ENCODE peak calls at places on chromosomes 1 and 21, in four cellular contexts. Z is stimulated activated CD8-positive, alpha-beta memory T cell treated with anti-CD3 and anti-CD28 coated beads, Interleukin-4, amount 100 ng/mL, for 1 hour; B is CD8-positive, alpha-beta T cell; N is stimulated activated CD4-positive, alpha-beta T cell treated with anti-CD3 and anti-CD28 coated beads, Interleukin-15, amount 100 ng/mL, for 1 hour. C is an unnamed sample.

GRCh38 chr1:211013346-211014240 is 120.4 kb downstream of the KCNH1 start:
- DNase-seq in N (no peak), B (no peak), Z (no peak), C (no peak)

GRCh38 chr1:81936838-81937237 is 136.1 kb downstream of the ADGRL2 start:
- DNase-seq in B (no peak), N (no peak), Z (no peak), C (no peak)

GRCh38 chr1:117235863-117236465 is 25.2 kb upstream of the VTCN1 start:
- DNase-seq in B (no peak), Z (no peak), N (no peak), C (no peak)

GRCh38 chr21:20257052-20257451 is 741.2 kb upstream of the NCAM2 start:
- DNase-seq in B (no peak), Z (no peak), N (no peak), C (no peak)

GRCh38 chr1:78561856-78562255 is 58.4 kb upstream of the IFI44L start:
- DNase-seq in N (no peak), B (no peak), Z (no peak), C (no peak)

GRCh38 chr1:45772971-45773370 is 22.5 kb upstream of the IPP start:
- DNase-seq in B (no peak), N (no peak), Z (no peak), C (no peak)

GRCh38 chr1:17632541-17633193 is 93.2 kb downstream of the ARHGEF10L start:
- DNase-seq in Z (no peak), B (no peak), N (no peak), C (no peak)

GRCh38 chr1:29584816-29585600 is 348.7 kb downstream of the PTPRU start:
- DNase-seq in N (no peak), Z (no peak), B (no peak), C (no peak)

GRCh38 chr1:170978371-170978900 is 43.1 kb downstream of the MROH9 start:
- DNase-seq in N (no peak), Z (no peak), B (no peak), C (no peak)

GRCh38 chr1:203536981-203537455 is 43.1 kb downstream of the OPTC start:
- DNase-seq in N (no peak), B (no peak), Z (no peak), C (no peak)

GRCh38 chr21:30248844-30249243 is 32.9 kb upstream of the CLDN8 start:
- DNase-seq in N (no peak), Z (no peak), B (no peak), C (no peak)

GRCh38 chr1:186054013-186054412 is 319.8 kb downstream of the HMCN1 start:
- DNase-seq in N (no peak), Z (no peak), B (no peak), C (no peak)

GRCh38 chr1:195899762-195900352 is 708.4 kb downstream of the KCNT2 start:
- DNase-seq in N (no peak), Z (no peak), B (no peak), C (no peak)

GRCh38 chr1:3785458-3786157 is 10.7 kb downstream of the LRRC47 start:
- DNase-seq in N (no peak), Z (no peak), B (no peak), C (no peak)

GRCh38 chr1:38558476-38559179 is 300.9 kb downstream of the RRAGC start:
- DNase-seq in N (no peak), B (no peak), Z (no peak), C (no peak)

GRCh38 chr1:99173282-99173681 is 91.0 kb upstream of the PLPPR4 start:
- DNase-seq in N (no peak), Z (no peak), B (no peak), C (no peak)

GRCh38 chr21:29265690-29266479 is 32.8 kb upstream of the BACH1 start:
- DNase-seq in Z (no peak), N (peak; percentile 12), B (no peak), C (no peak)

GRCh38 chr1:52632732-52633290 is at the start of gene SHISAL2A:
- DNase-seq in Z (no peak), B (peak; percentile 85), N (peak; percentile 49), C (no peak)

GRCh38 chr1:77687519-77687906 is 5.1 kb upstream of the ZZZ3 start:
- DNase-seq in N (no peak), B (no peak), Z (no peak), C (no peak)

GRCh38 chr1:183480971-183481431 is 8.7 kb downstream of the SMG7 start:
- DNase-seq in B (no peak), N (no peak), Z (no peak), C (no peak)

GRCh38 chr1:5828322-5828935 is 163.8 kb downstream of the NPHP4 start:
- DNase-seq in N (no peak), B (no peak), Z (no peak), C (no peak)

GRCh38 chr1:24545673-24546072 is 10.2 kb upstream of the NCMAP start:
- DNase-seq in B (no peak), Z (no peak), N (no peak), C (no peak)

GRCh38 chr1:213399695-213400094 is 348.7 kb downstream of the RPS6KC1 start:
- DNase-seq in Z (no peak), B (no peak), N (no peak), C (no peak)

GRCh38 chr1:234833646-234834045 is 223.7 kb upstream of the IRF2BP2 start:
- DNase-seq in Z (no peak), B (no peak), N (no peak), C (no peak)

GRCh38 chr1:156232222-156232621 is 9.8 kb upstream of the BGLAP start:
- DNase-seq in N (no peak), B (no peak), Z (no peak), C (no peak)

GRCh38 chr1:68218485-68218884 is 13.8 kb downstream of the WLS start:
- DNase-seq in B (no peak), N (no peak), Z (no peak), C (no peak)

GRCh38 chr21:42524341-42525227 is 10.9 kb downstream of the SLC37A1 start:
- DNase-seq in B (peak; percentile 70), N (no peak), Z (peak; percentile 21), C (no peak)

GRCh38 chr1:66436378-66437135 is 97.4 kb upstream of the SGIP1 start:
- DNase-seq in N (peak; percentile 10), Z (no peak), B (no peak), C (no peak)